ENCODE peak calls at places on chromosomes 7 and 10, in ten cellular contexts. L, Q, U, I, O, M, D, F, G and N are unnamed samples.

GRCh38 chr10:1650542-1651279 is 86.6 kb downstream of the ADARB2 start:
- DNase-seq in I (no peak), M (no peak), Q (no peak), D (no peak), U (no peak), O (no peak), G (no peak), F (no peak), L (no peak), N (no peak)

GRCh38 chr10:132521466-132522102 is 16.0 kb upstream of the INPP5A start:
- DNase-seq in O (peak; percentile 49), D (no peak), M (no peak), G (no peak), F (no peak), Q (no peak), L (no peak), I (no peak), U (no peak), N (no peak)

GRCh38 chr7:79176859-79177477 is 276.5 kb downstream of the MAGI2 start:
- DNase-seq in F (peak; percentile 2), U (no peak), L (peak; percentile 12), D (no peak), Q (peak; percentile 13), I (no peak), G (no peak), O (no peak), M (peak; percentile 34), N (peak; percentile 35)

GRCh38 chr10:52752801-52753437 is 19.7 kb downstream of the MBL2 start:
- DNase-seq in I (no peak), L (no peak), Q (no peak), U (no peak), F (no peak), M (no peak), D (no peak), G (no peak), O (no peak), N (no peak)

GRCh38 chr10:7700577-7701125 is 2.5 kb upstream of the ITIH2 start:
- DNase-seq in D (no peak), O (no peak), L (no peak), M (no peak), G (no peak), U (no peak), Q (no peak), I (no peak), F (no peak), N (no peak)

GRCh38 chr10:114499630-114500190 is 95.4 kb upstream of the AFAP1L2 start:
- DNase-seq in F (no peak), D (no peak), Q (no peak), U (no peak), O (no peak), G (peak; percentile 82), L (no peak), I (no peak), M (no peak), N (no peak)

GRCh38 chr7:102836206-102836938 is 76.4 kb upstream of the LRRC17 start:
- DNase-seq in G (no peak), D (no peak), M (no peak), U (no peak), O (no peak), L (no peak), F (peak; percentile 65), I (no peak), Q (no peak), N (peak; percentile 58)

GRCh38 chr10:61812920-61813319 is 88.6 kb upstream of the ARID5B start:
- DNase-seq in M (no peak), I (no peak), Q (no peak), U (no peak), F (no peak), L (no peak), O (no peak), D (no peak), G (no peak), N (no peak)

GRCh38 chr10:79195091-79195923 is 126.5 kb downstream of the ZMIZ1 start:
- DNase-seq in U (peak; percentile 95), G (peak; percentile 80), L (peak; percentile 86), O (peak; percentile 91), M (peak; percentile 92), F (peak; percentile 83), D (peak; percentile 23), Q (peak; percentile 81), I (peak; percentile 74), N (peak; percentile 30)

GRCh38 chr7:98194672-98195457 is 16.4 kb upstream of the BHLHA15 start:
- DNase-seq in O (no peak), U (no peak), M (no peak), I (no peak), G (no peak), L (no peak), F (no peak), Q (no peak), D (no peak), N (no peak)

GRCh38 chr7:4084271-4084670 is 597.8 kb upstream of the FOXK1 start:
- DNase-seq in M (no peak), Q (no peak), O (no peak), U (no peak), G (no peak), F (no peak), I (no peak), D (no peak), L (no peak), N (no peak)